ENCODE peak calls at places on chromosomes 11 and 22, in five cellular contexts. One of them, this sample, is unnamed.

GRCh38 chr11:118530180-118530682 is 761 bp upstream of the TMEM25 start:
- ATAC-seq in mucosa of descending colon: peak
- ATAC-seq in activated CD4-positive, CD25-positive, alpha-beta regulatory T cell treated with anti-CD3 and anti-CD28 coated beads, Interleukin-2, amount 50 U/mL, for 24 hours: no peak
- ATAC-seq in stimulated activated naive B cell treated with anti-CD40 and anti-IgM and Interleukin-4, amounts not matched to agents 10 μg/mL and 1 μg/mL and 100 μg/mL, for 72 hours: no peak
- ATAC-seq in gastroesophageal sphincter: no peak
- ATAC-seq in this sample: no peak

GRCh38 chr11:67614730-67615454 is 8.2 kb downstream of the NDUFV1 start:
- ATAC-seq in stimulated activated naive B cell treated with anti-CD40 and anti-IgM and Interleukin-4, amounts not matched to agents 10 μg/mL and 1 μg/mL and 100 μg/mL, for 72 hours: no peak
- ATAC-seq in mucosa of descending colon: no peak
- ATAC-seq in activated CD4-positive, CD25-positive, alpha-beta regulatory T cell treated with anti-CD3 and anti-CD28 coated beads, Interleukin-2, amount 50 U/mL, for 24 hours: no peak
- ATAC-seq in gastroesophageal sphincter: no peak
- ATAC-seq in this sample: peak

GRCh38 chr11:7019500-7020182 is 505 bp downstream of the ZNF214 start:
- ATAC-seq in stimulated activated naive B cell treated with anti-CD40 and anti-IgM and Interleukin-4, amounts not matched to agents 10 μg/mL and 1 μg/mL and 100 μg/mL, for 72 hours: peak
- ATAC-seq in activated CD4-positive, CD25-positive, alpha-beta regulatory T cell treated with anti-CD3 and anti-CD28 coated beads, Interleukin-2, amount 50 U/mL, for 24 hours: no peak
- ATAC-seq in mucosa of descending colon: peak
- ATAC-seq in gastroesophageal sphincter: peak
- ATAC-seq in this sample: peak

GRCh38 chr11:47051217-47051616 is 114.7 kb downstream of the CSTPP1 start:
- ATAC-seq in gastroesophageal sphincter: no peak
- ATAC-seq in activated CD4-positive, CD25-positive, alpha-beta regulatory T cell treated with anti-CD3 and anti-CD28 coated beads, Interleukin-2, amount 50 U/mL, for 24 hours: no peak
- ATAC-seq in mucosa of descending colon: no peak
- ATAC-seq in stimulated activated naive B cell treated with anti-CD40 and anti-IgM and Interleukin-4, amounts not matched to agents 10 μg/mL and 1 μg/mL and 100 μg/mL, for 72 hours: no peak
- ATAC-seq in this sample: no peak

GRCh38 chr11:39327302-39327701 is 2132.2 kb downstream of the LRRC4C start:
- ATAC-seq in gastroesophageal sphincter: no peak
- ATAC-seq in activated CD4-positive, CD25-positive, alpha-beta regulatory T cell treated with anti-CD3 and anti-CD28 coated beads, Interleukin-2, amount 50 U/mL, for 24 hours: no peak
- ATAC-seq in mucosa of descending colon: no peak
- ATAC-seq in stimulated activated naive B cell treated with anti-CD40 and anti-IgM and Interleukin-4, amounts not matched to agents 10 μg/mL and 1 μg/mL and 100 μg/mL, for 72 hours: no peak
- ATAC-seq in this sample: no peak

GRCh38 chr11:118998822-118999221 is 884 bp downstream of the CENATAC start:
- ATAC-seq in activated CD4-positive, CD25-positive, alpha-beta regulatory T cell treated with anti-CD3 and anti-CD28 coated beads, Interleukin-2, amount 50 U/mL, for 24 hours: no peak
- ATAC-seq in gastroesophageal sphincter: no peak
- ATAC-seq in mucosa of descending colon: no peak
- ATAC-seq in stimulated activated naive B cell treated with anti-CD40 and anti-IgM and Interleukin-4, amounts not matched to agents 10 μg/mL and 1 μg/mL and 100 μg/mL, for 72 hours: no peak
- ATAC-seq in this sample: peak

GRCh38 chr22:23219787-23220484 is 39.6 kb downstream of the BCR start:
- ATAC-seq in mucosa of descending colon: peak
- ATAC-seq in stimulated activated naive B cell treated with anti-CD40 and anti-IgM and Interleukin-4, amounts not matched to agents 10 μg/mL and 1 μg/mL and 100 μg/mL, for 72 hours: peak
- ATAC-seq in gastroesophageal sphincter: no peak
- ATAC-seq in activated CD4-positive, CD25-positive, alpha-beta regulatory T cell treated with anti-CD3 and anti-CD28 coated beads, Interleukin-2, amount 50 U/mL, for 24 hours: peak
- ATAC-seq in this sample: peak

GRCh38 chr11:43574949-43575915 is 105.3 kb upstream of the HSD17B12 start:
- ATAC-seq in gastroesophageal sphincter: no peak
- ATAC-seq in stimulated activated naive B cell treated with anti-CD40 and anti-IgM and Interleukin-4, amounts not matched to agents 10 μg/mL and 1 μg/mL and 100 μg/mL, for 72 hours: no peak
- ATAC-seq in mucosa of descending colon: peak
- ATAC-seq in activated CD4-positive, CD25-positive, alpha-beta regulatory T cell treated with anti-CD3 and anti-CD28 coated beads, Interleukin-2, amount 50 U/mL, for 24 hours: no peak
- ATAC-seq in this sample: peak

GRCh38 chr22:30224161-30224857 is 22.2 kb downstream of the LIF start:
- ATAC-seq in activated CD4-positive, CD25-positive, alpha-beta regulatory T cell treated with anti-CD3 and anti-CD28 coated beads, Interleukin-2, amount 50 U/mL, for 24 hours: peak
- ATAC-seq in mucosa of descending colon: no peak
- ATAC-seq in gastroesophageal sphincter: no peak
- ATAC-seq in stimulated activated naive B cell treated with anti-CD40 and anti-IgM and Interleukin-4, amounts not matched to agents 10 μg/mL and 1 μg/mL and 100 μg/mL, for 72 hours: peak
- ATAC-seq in this sample: no peak

This sample was measured in esophagus mucosa.